ENCODE peak calls at places on chromosomes 6 and 20, in five cellular contexts. P is naive thymus-derived CD4-positive, alpha-beta T cell; Y is GDM1; H is B cell; J is EL. U is an unnamed sample.

GRCh38 chr6:155510879-155511278 is 55.2 kb upstream of the NOX3 start:
- DNase-seq in P (no peak), Y (no peak), H (no peak), J (no peak), U (no peak)

GRCh38 chr6:82017316-82017715 is 230.2 kb downstream of the IBTK start:
- DNase-seq in P (no peak), Y (no peak), H (no peak), J (peak; percentile 86), U (peak; percentile 88)

GRCh38 chr6:5705256-5705655 is 301.5 kb downstream of the NRN1 start:
- DNase-seq in P (no peak), Y (no peak), H (no peak), J (no peak), U (no peak)

GRCh38 chr6:27761391-27761790 is 150.8 kb downstream of the OR2B2 start:
- DNase-seq in P (no peak), Y (no peak), H (no peak), J (no peak), U (no peak)

GRCh38 chr20:3227936-3228749 is 10.8 kb downstream of the SLC4A11 start:
- DNase-seq in P (no peak), Y (no peak), H (no peak), J (no peak), U (no peak)

GRCh38 chr20:53692465-53693067 is 98.9 kb upstream of the ZNF217 start:
- DNase-seq in P (no peak), Y (no peak), H (no peak), J (peak; percentile 58), U (peak; percentile 95)

GRCh38 chr6:13216236-13216933 is 112.0 kb downstream of the TBC1D7 start:
- DNase-seq in P (no peak), Y (no peak), H (no peak), J (no peak), U (no peak)

GRCh38 chr20:53875452-53875851 is 194.9 kb downstream of the BCAS1 start:
- DNase-seq in P (no peak), Y (no peak), H (no peak), J (no peak), U (no peak)

GRCh38 chr20:58150772-58151171 is 77.7 kb downstream of the ANKRD60 start:
- DNase-seq in P (no peak), Y (no peak), H (no peak), J (no peak), U (no peak)

U was measured in GM04504.